ENCODE peak calls at places on chromosomes 1 and 21, in eight cellular contexts. One of them, this sample, is unnamed.

GRCh38 chr1:21891621-21892479 is 45.3 kb downstream of the HSPG2 start:
- DNase-seq in AG04450: no peak
- DNase-seq in activated naive CD4-positive, alpha-beta T cell: no peak
- DNase-seq in RWPE1: peak; percentile 46
- DNase-seq in RPMI7951: no peak
- DNase-seq in heart right ventricle: no peak
- DNase-seq in hepatic stellate cell: no peak
- DNase-seq in NCI-H1436: no peak
- DNase-seq in this sample: no peak

GRCh38 chr1:75589637-75590036 is 21.3 kb downstream of the SLC44A5 start:
- DNase-seq in AG04450: no peak
- DNase-seq in activated naive CD4-positive, alpha-beta T cell: no peak
- DNase-seq in RWPE1: no peak
- DNase-seq in RPMI7951: no peak
- DNase-seq in heart right ventricle: no peak
- DNase-seq in hepatic stellate cell: no peak
- DNase-seq in NCI-H1436: no peak
- DNase-seq in this sample: no peak

GRCh38 chr21:46429754-46430681 is 28.7 kb upstream of the DIP2A start:
- DNase-seq in AG04450: no peak
- DNase-seq in activated naive CD4-positive, alpha-beta T cell: no peak
- DNase-seq in RWPE1: no peak
- DNase-seq in RPMI7951: no peak
- DNase-seq in heart right ventricle: no peak
- DNase-seq in hepatic stellate cell: no peak
- DNase-seq in NCI-H1436: no peak
- DNase-seq in this sample: no peak

GRCh38 chr1:32040711-32041110 is 27.0 kb downstream of the KHDRBS1 start:
- DNase-seq in AG04450: no peak
- DNase-seq in activated naive CD4-positive, alpha-beta T cell: no peak
- DNase-seq in RWPE1: no peak
- DNase-seq in RPMI7951: no peak
- DNase-seq in heart right ventricle: no peak
- DNase-seq in hepatic stellate cell: no peak
- DNase-seq in NCI-H1436: no peak
- DNase-seq in this sample: no peak

GRCh38 chr1:196160066-196160795 is 448.0 kb downstream of the KCNT2 start:
- DNase-seq in AG04450: no peak
- DNase-seq in activated naive CD4-positive, alpha-beta T cell: no peak
- DNase-seq in RWPE1: peak; percentile 60
- DNase-seq in RPMI7951: peak; percentile 62
- DNase-seq in heart right ventricle: no peak
- DNase-seq in hepatic stellate cell: no peak
- DNase-seq in NCI-H1436: no peak
- DNase-seq in this sample: peak; percentile 6

GRCh38 chr1:233424727-233425222 is 97.3 kb downstream of the MAP3K21 start:
- DNase-seq in AG04450: no peak
- DNase-seq in activated naive CD4-positive, alpha-beta T cell: no peak
- DNase-seq in RWPE1: no peak
- DNase-seq in RPMI7951: no peak
- DNase-seq in heart right ventricle: no peak
- DNase-seq in hepatic stellate cell: no peak
- DNase-seq in NCI-H1436: no peak
- DNase-seq in this sample: no peak

GRCh38 chr1:2495026-2495425 is 18.9 kb downstream of the PLCH2 start:
- DNase-seq in AG04450: no peak
- DNase-seq in activated naive CD4-positive, alpha-beta T cell: no peak
- DNase-seq in RWPE1: no peak
- DNase-seq in RPMI7951: no peak
- DNase-seq in heart right ventricle: no peak
- DNase-seq in hepatic stellate cell: no peak
- DNase-seq in NCI-H1436: no peak
- DNase-seq in this sample: no peak

GRCh38 chr1:164137273-164137947 is 421.6 kb upstream of the PBX1 start:
- DNase-seq in AG04450: no peak
- DNase-seq in activated naive CD4-positive, alpha-beta T cell: no peak
- DNase-seq in RWPE1: no peak
- DNase-seq in RPMI7951: no peak
- DNase-seq in heart right ventricle: no peak
- DNase-seq in hepatic stellate cell: no peak
- DNase-seq in NCI-H1436: peak; percentile 94
- DNase-seq in this sample: no peak

This sample was measured in GM03348.